ENCODE peak calls at places on chromosomes 5 and 9, in five cellular contexts. O is HL-60, H is BE2C, Q is HFFc6, K is PC-3. J is an unnamed sample.

GRCh38 chr9:116499986-116500871 is 186.9 kb upstream of the TRIM32 start:
- DNase-seq in O (no peak), H (no peak), Q (peak), K (peak), J (peak)

GRCh38 chr5:10620346-10620745 is 56.5 kb downstream of the ANKRD33B start:
- DNase-seq in O (no peak), H (no peak), Q (no peak), K (no peak), J (no peak)

GRCh38 chr5:34674226-34674625 is 18.1 kb downstream of the RAI14 start:
- DNase-seq in O (no peak), H (no peak), Q (peak), K (peak), J (no peak)

GRCh38 chr5:172975289-172975688 is 8.3 kb upstream of the ATP6V0E1 start:
- DNase-seq in O (no peak), H (no peak), Q (no peak), K (no peak), J (no peak)

GRCh38 chr9:108756746-108757490 is 98.9 kb downstream of the ACTL7B start:
- DNase-seq in O (no peak), H (no peak), Q (no peak), K (peak), J (no peak)

GRCh38 chr5:136992796-136993489 is 506.2 kb downstream of the SPOCK1 start:
- DNase-seq in O (no peak), H (no peak), Q (no peak), K (no peak), J (no peak)

GRCh38 chr5:10577371-10578291 is 13.8 kb downstream of the ANKRD33B start:
- DNase-seq in O (no peak), H (no peak), Q (peak), K (no peak), J (peak)

GRCh38 chr5:50658243-50658642 is 8.2 kb upstream of the PARP8 start:
- DNase-seq in O (no peak), H (no peak), Q (no peak), K (no peak), J (no peak)

GRCh38 chr9:14687042-14687719 is 6.1 kb downstream of the ZDHHC21 start:
- DNase-seq in O (no peak), H (no peak), Q (peak), K (peak), J (peak)

GRCh38 chr9:72185561-72185960 is 36.3 kb downstream of the GDA start:
- DNase-seq in O (no peak), H (no peak), Q (peak), K (peak), J (no peak)

GRCh38 chr5:59021837-59022514 is 439.1 kb downstream of the RAB3C start:
- DNase-seq in O (no peak), H (peak), Q (no peak), K (peak), J (no peak)

GRCh38 chr5:38845555-38846378 is at the start of gene OSMR:
- DNase-seq in O (no peak), H (no peak), Q (peak), K (peak), J (peak)

GRCh38 chr5:71932649-71933338 is 174.5 kb upstream of the MAP1B start:
- DNase-seq in O (no peak), H (peak), Q (peak), K (peak), J (peak)

GRCh38 chr9:110069326-110070248 is 138.4 kb downstream of the C9orf152 start:
- DNase-seq in O (no peak), H (no peak), Q (peak), K (peak), J (peak)

GRCh38 chr9:112495614-112496013 is 9.0 kb downstream of the KIAA1958 start:
- DNase-seq in O (peak), H (no peak), Q (no peak), K (no peak), J (no peak)

GRCh38 chr5:159427180-159428012 is 97.1 kb upstream of the IL12B start:
- DNase-seq in O (no peak), H (no peak), Q (no peak), K (no peak), J (no peak)

GRCh38 chr9:8717146-8717545 is 917.6 kb upstream of the DMAC1 start:
- DNase-seq in O (no peak), H (no peak), Q (no peak), K (no peak), J (peak)

GRCh38 chr5:147388171-147388977 is 121.5 kb downstream of the DPYSL3 start:
- DNase-seq in O (no peak), H (no peak), Q (no peak), K (no peak), J (no peak)

GRCh38 chr5:88672644-88673493 is 210.1 kb downstream of the MEF2C start:
- DNase-seq in O (no peak), H (no peak), Q (no peak), K (no peak), J (no peak)

GRCh38 chr9:110072597-110073355 is 135.2 kb downstream of the C9orf152 start:
- DNase-seq in O (no peak), H (no peak), Q (no peak), K (no peak), J (no peak)

GRCh38 chr9:99820330-99821186 is 1.1 kb upstream of the NR4A3 start:
- DNase-seq in O (no peak), H (peak), Q (peak), K (peak), J (peak)

GRCh38 chr9:13139641-13140171 is 139.8 kb downstream of the MPDZ start:
- DNase-seq in O (no peak), H (no peak), Q (peak), K (peak), J (peak)

GRCh38 chr5:115325291-115326019 is 29.0 kb upstream of the CCDC112 start:
- DNase-seq in O (no peak), H (no peak), Q (no peak), K (no peak), J (peak)

GRCh38 chr9:91900057-91900816 is 49.8 kb downstream of the ROR2 start:
- DNase-seq in O (no peak), H (peak), Q (no peak), K (no peak), J (no peak)

GRCh38 chr5:149878371-149878770 is 66.2 kb downstream of the PDE6A start:
- DNase-seq in O (no peak), H (no peak), Q (no peak), K (no peak), J (no peak)

GRCh38 chr5:173232499-173233346 is 2.3 kb downstream of the NKX2-5 start:
- DNase-seq in O (no peak), H (no peak), Q (no peak), K (no peak), J (peak)

GRCh38 chr5:17438027-17438426 is 60.0 kb upstream of the TAF11L2 start:
- DNase-seq in O (no peak), H (no peak), Q (no peak), K (no peak), J (no peak)

GRCh38 chr5:84437673-84438315 is 53.1 kb upstream of the EDIL3 start:
- DNase-seq in O (no peak), H (no peak), Q (no peak), K (peak), J (peak)

GRCh38 chr5:418681-419121 is 24.3 kb upstream of the EXOC3 start:
- DNase-seq in O (peak), H (no peak), Q (no peak), K (no peak), J (peak)

GRCh38 chr5:54707841-54708240 is 190.3 kb downstream of the SNX18 start:
- DNase-seq in O (no peak), H (no peak), Q (no peak), K (no peak), J (no peak)

GRCh38 chr9:86275962-86276361 is 6.4 kb downstream of the ISCA1 start:
- DNase-seq in O (no peak), H (no peak), Q (peak), K (no peak), J (peak)

GRCh38 chr9:104633976-104634520 is 16.0 kb upstream of the OR13C9 start:
- DNase-seq in O (no peak), H (no peak), Q (no peak), K (no peak), J (no peak)

GRCh38 chr9:84238652-84239051 is 101.9 kb downstream of the SLC28A3 start:
- DNase-seq in O (peak), H (no peak), Q (no peak), K (peak), J (no peak)

GRCh38 chr5:135239461-135240282 is 159.4 kb downstream of the MACROH2A1 start:
- DNase-seq in O (no peak), H (peak), Q (no peak), K (no peak), J (no peak)

GRCh38 chr5:95823241-95823737 is 763 bp upstream of the GLRX start:
- DNase-seq in O (no peak), H (no peak), Q (no peak), K (no peak), J (no peak)

GRCh38 chr5:151799407-151799806 is 27.7 kb downstream of the G3BP1 start:
- DNase-seq in O (peak), H (no peak), Q (peak), K (peak), J (no peak)

GRCh38 chr9:89902450-89902849 is 297.6 kb downstream of the GADD45G start:
- DNase-seq in O (no peak), H (no peak), Q (no peak), K (no peak), J (no peak)

GRCh38 chr5:66891184-66891925 is 295.2 kb downstream of the MAST4 start:
- DNase-seq in O (no peak), H (no peak), Q (no peak), K (peak), J (peak)

GRCh38 chr9:99967457-99967856 is 61.0 kb downstream of the STX17 start:
- DNase-seq in O (no peak), H (no peak), Q (no peak), K (no peak), J (no peak)

DNA sequence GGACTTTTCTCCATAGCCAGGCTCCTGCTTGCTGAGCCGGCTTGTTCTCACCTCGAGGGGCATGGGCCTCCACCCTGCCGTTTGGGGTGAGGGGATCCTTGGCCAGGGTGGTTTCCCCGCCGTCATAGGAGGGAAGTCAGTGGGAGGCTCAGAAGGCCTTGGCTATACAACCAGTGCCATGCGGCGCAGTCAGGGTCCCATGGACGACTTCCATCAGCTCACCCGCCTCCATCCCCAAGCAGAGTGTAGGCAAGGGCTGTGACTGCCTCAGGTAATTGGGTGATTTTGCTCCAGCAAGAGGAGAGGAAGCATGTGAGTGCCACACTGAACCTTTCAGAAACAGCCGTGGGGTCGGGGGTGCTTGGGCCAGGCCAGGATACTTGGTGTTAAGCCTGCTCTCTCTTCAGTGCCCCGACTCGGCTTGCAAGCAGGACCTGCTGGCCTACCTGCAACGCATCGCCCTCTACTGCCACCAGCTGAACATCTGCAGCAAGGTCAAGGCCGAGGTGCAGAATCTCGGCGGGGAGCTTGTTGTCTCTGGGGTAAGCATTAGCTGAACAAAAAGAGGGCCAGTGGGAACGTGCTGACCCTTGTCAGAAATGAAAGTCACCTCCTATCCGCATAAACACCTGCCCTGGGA is 57.2 kb upstream of the LRRTM2 start:
- DNase-seq in O (no peak), H (no peak), Q (no peak), K (no peak), J (no peak)
- TF ChIP-seq CTCF in O (no peak), H (peak), Q (peak), K (no peak), J (no peak)

DNA sequence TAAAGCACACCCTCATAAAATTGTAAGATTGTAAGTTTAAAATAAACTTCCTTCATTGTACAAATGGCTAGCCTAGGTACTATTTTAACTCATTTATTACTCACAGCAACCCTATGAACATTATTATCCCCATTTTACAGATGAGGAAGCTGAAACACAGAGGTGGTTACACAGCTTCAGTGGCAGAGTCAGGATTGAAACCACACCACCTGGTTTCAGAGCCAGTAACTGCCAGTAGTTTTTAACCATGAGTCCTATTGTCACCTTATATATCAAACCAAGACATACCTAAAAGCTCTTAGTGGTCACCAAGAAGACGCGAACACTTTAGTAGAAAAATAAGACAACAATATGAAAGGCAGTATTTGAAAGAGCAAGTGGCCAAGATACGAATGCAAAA is 16.1 kb downstream of the SH3GL2 start:
- DNase-seq in O (no peak), H (no peak), Q (no peak), K (no peak), J (no peak)
- TF ChIP-seq CTCF in O (no peak), H (no peak), Q (no peak), K (no peak), J (no peak)

DNA sequence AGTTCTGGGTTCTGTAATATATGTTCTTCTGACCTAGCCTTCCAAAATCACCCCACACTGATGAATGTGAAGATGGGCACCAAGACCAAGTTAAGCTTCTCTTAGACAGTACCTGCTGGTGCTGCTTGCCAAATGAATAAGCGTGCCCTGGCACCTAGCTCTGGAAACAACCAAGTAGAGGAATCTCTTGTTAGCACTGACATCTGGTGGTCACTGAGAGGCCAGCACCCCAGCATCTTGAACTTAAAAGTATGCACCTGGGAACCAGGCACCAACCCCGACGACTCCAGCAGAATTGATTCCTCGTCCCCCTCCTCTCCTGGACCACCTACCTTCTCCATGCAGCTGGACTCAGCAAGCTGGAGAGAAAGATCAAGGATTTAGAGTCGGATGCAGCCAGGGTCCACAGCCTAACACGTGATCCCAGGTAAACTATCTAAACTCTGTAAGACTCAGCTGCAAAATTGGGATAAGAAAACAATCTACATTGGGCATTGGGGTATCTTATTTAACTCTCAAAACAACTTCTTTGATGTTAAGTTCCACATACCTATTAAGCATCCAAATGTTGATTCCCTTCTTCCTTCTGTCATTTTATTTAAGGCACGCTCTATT is 89.8 kb downstream of the SLC1A3 start:
- DNase-seq in O (no peak), H (peak), Q (peak), K (peak), J (peak)
- TF ChIP-seq CTCF in O (peak), H (peak), Q (peak), K (peak), J (peak)

GRCh38 chr9:122797316-122798033 is 2.4 kb upstream of the OR1K1 start:
- DNase-seq in O (no peak), H (no peak), Q (no peak), K (peak), J (no peak)
- TF ChIP-seq CTCF in O (no peak), H (no peak), Q (no peak), K (no peak), J (no peak)

GRCh38 chr9:131734781-131735180 is 5.1 kb downstream of the RAPGEF1 start:
- DNase-seq in O (no peak), H (peak), Q (no peak), K (no peak), J (no peak)

GRCh38 chr9:131738293-131738692 is 1.6 kb downstream of the RAPGEF1 start:
- DNase-seq in O (no peak), H (no peak), Q (no peak), K (no peak), J (no peak)

GRCh38 chr9:131737426-131737825 is 2.5 kb downstream of the RAPGEF1 start:
- DNase-seq in O (no peak), H (no peak), Q (no peak), K (no peak), J (no peak)

GRCh38 chr9:131735238-131736181 is 4.4 kb downstream of the RAPGEF1 start:
- DNase-seq in O (no peak), H (no peak), Q (no peak), K (peak), J (no peak)

DNA sequence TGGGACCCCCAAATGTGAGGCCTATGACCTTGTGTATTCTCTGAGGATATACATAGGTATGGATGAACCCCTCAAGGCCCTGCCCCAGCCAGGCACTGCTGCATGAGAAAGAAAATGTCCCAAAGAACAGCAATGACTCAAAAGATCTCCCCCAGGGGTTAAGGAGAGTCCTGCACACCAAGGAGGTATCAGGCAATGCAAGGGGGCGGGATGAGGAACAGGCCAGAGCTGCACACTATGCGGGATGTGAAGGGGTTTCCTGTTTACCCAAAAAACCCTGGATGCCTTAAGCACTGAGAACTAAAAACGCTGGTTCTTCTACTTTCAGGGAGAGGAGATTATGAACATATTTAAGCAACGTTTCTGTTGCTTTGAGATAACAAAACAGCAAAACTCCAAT is 3.4 kb downstream of the RAPGEF1 start:
- DNase-seq in O (no peak), H (no peak), Q (no peak), K (no peak), J (no peak)
- TF ChIP-seq CTCF in O (no peak), H (no peak), Q (no peak), K (no peak), J (no peak)

GRCh38 chr9:95193067-95193466 is 124.4 kb downstream of the FANCC start:
- DNase-seq in O (no peak), H (no peak), Q (no peak), K (no peak), J (no peak)
- TF ChIP-seq CTCF in O (no peak), H (no peak), Q (peak), K (peak), J (no peak)

GRCh38 chr9:134325096-134325812 is 1.0 kb upstream of the RXRA start:
- DNase-seq in O (no peak), H (no peak), Q (peak), K (peak), J (peak)

GRCh38 chr9:134326754-134327526 is 685 bp downstream of the RXRA start:
- DNase-seq in O (no peak), H (peak), Q (no peak), K (peak), J (no peak)

GRCh38 chr9:134327671-134328231 is 1.5 kb downstream of the RXRA start:
- DNase-seq in O (no peak), H (no peak), Q (no peak), K (no peak), J (no peak)

GRCh38 chr9:134324359-134325095 is 1.7 kb upstream of the RXRA start:
- DNase-seq in O (no peak), H (no peak), Q (no peak), K (peak), J (no peak)

GRCh38 chr9:134325813-134326753 is at the start of gene RXRA:
- DNase-seq in O (peak), H (peak), Q (peak), K (peak), J (peak)
- TF ChIP-seq CTCF in O (no peak), H (no peak), Q (peak), K (no peak), J (no peak)

GRCh38 chr5:80204808-80205614 is 50.8 kb downstream of the SERINC5 start:
- DNase-seq in O (no peak), H (peak), Q (no peak), K (no peak), J (no peak)
- TF ChIP-seq CTCF in O (no peak), H (peak), Q (no peak), K (no peak), J (no peak)

GRCh38 chr9:37266630-37267029 is 146.3 kb downstream of the ZCCHC7 start:
- DNase-seq in O (no peak), H (no peak), Q (no peak), K (no peak), J (no peak)

GRCh38 chr9:37264539-37264938 is 144.2 kb downstream of the ZCCHC7 start:
- DNase-seq in O (no peak), H (no peak), Q (no peak), K (no peak), J (no peak)

GRCh38 chr9:37259906-37260305 is 139.5 kb downstream of the ZCCHC7 start:
- DNase-seq in O (no peak), H (no peak), Q (no peak), K (no peak), J (no peak)

DNA sequence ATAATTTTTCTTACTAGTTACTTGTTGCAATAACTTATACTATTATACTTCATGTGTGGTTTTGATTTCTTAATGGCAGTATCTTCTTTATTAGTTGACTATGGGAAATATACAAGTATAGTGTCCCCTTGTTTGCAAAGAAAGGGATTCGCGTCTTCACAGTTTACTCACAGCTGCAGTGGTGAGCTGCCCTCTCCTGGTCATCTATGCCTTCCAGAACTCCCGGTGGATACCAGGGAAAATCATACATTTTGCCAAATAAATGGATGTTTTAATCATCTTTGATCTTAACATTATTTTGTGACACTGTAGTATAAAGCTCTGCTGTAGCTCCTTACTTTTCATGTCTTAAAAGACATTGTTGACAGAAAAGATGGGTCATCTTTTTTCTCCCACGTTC is 142.0 kb downstream of the ZCCHC7 start:
- DNase-seq in O (no peak), H (peak), Q (peak), K (peak), J (peak)
- TF ChIP-seq CTCF in O (no peak), H (peak), Q (peak), K (peak), J (peak)